ENCODE peak calls at places on chromosomes 6 and 20, in four cellular contexts. H, M, F and T are unnamed samples.

GRCh38 chr6:3534599-3534998 is 77.7 kb upstream of the SLC22A23 start:
- DNase-seq in F (no peak), H (no peak), M (no peak), T (no peak)

GRCh38 chr6:9516207-9516606 is 898.7 kb downstream of the TFAP2A start:
- DNase-seq in F (no peak), M (peak), H (no peak), T (no peak)

GRCh38 chr6:170210651-170211403 is 80.1 kb downstream of the DLL1 start:
- DNase-seq in F (no peak), H (no peak), M (no peak), T (no peak)

GRCh38 chr6:36997811-36998722 is 7.4 kb upstream of the FGD2 start:
- DNase-seq in M (no peak), F (peak), H (no peak), T (no peak)

GRCh38 chr20:40633123-40633850 is 55.7 kb downstream of the MAFB start:
- DNase-seq in M (no peak), F (no peak), H (no peak), T (no peak)

GRCh38 chr6:63941747-63942470 is 306.3 kb downstream of the PHF3 start:
- DNase-seq in H (no peak), F (no peak), M (no peak), T (no peak)

GRCh38 chr20:6711950-6712634 is 55.4 kb upstream of the BMP2 start:
- DNase-seq in M (no peak), H (no peak), F (no peak), T (no peak)

GRCh38 chr6:34774967-34775366 is 16.9 kb upstream of the BLTP3A start:
- DNase-seq in M (no peak), F (no peak), H (no peak), T (no peak)

GRCh38 chr6:106199998-106200397 is 113.9 kb downstream of the PRDM1 start:
- DNase-seq in H (no peak), M (no peak), F (no peak), T (no peak)

GRCh38 chr6:123415844-123416468 is 220.8 kb downstream of the TRDN start:
- DNase-seq in M (peak), F (peak), H (peak), T (no peak)

GRCh38 chr20:11296951-11297350 is 620.7 kb upstream of the BTBD3 start:
- DNase-seq in F (no peak), M (no peak), H (no peak), T (no peak)

GRCh38 chr20:24480523-24480922 is 11.1 kb downstream of the SYNDIG1 start:
- DNase-seq in M (no peak), H (no peak), F (no peak), T (no peak)

GRCh38 chr6:150894935-150895686 is 29.6 kb downstream of the MTHFD1L start:
- DNase-seq in F (no peak), M (no peak), H (peak), T (peak)

GRCh38 chr20:58965270-58966064 is 15.6 kb upstream of the NELFCD start:
- DNase-seq in F (no peak), M (no peak), H (no peak), T (no peak)

GRCh38 chr20:61901421-61902212 is 164.1 kb downstream of the TAF4 start:
- DNase-seq in H (no peak), F (no peak), M (no peak), T (no peak)

GRCh38 chr6:167815296-167815980 is 11.3 kb upstream of the AFDN start:
- DNase-seq in H (no peak), F (no peak), M (no peak), T (no peak)

GRCh38 chr20:25285091-25285647 is 37.3 kb downstream of the PYGB start:
- DNase-seq in M (no peak), F (no peak), H (no peak), T (no peak)

GRCh38 chr6:167735498-167736201 is 91.1 kb upstream of the AFDN start:
- DNase-seq in M (no peak), H (no peak), F (no peak), T (no peak)

GRCh38 chr20:36036688-36037087 is 68.3 kb downstream of the CNBD2 start:
- DNase-seq in M (no peak), H (no peak), F (no peak), T (no peak)

GRCh38 chr20:25299801-25300200 is 51.9 kb downstream of the PYGB start:
- DNase-seq in F (no peak), H (no peak), M (no peak), T (no peak)

GRCh38 chr6:140079328-140079727 is 704.9 kb upstream of the CITED2 start:
- DNase-seq in F (peak), H (no peak), M (no peak), T (no peak)

GRCh38 chr6:15363523-15364400 is 117.9 kb downstream of the JARID2 start:
- DNase-seq in M (peak), F (no peak), H (no peak), T (peak)

GRCh38 chr6:151553416-151554158 is 59.8 kb downstream of the CCDC170 start:
- DNase-seq in H (no peak), F (no peak), M (no peak), T (no peak)